ENCODE peak calls at places on chromosomes 2 and 18, in four cellular contexts. X is colonic mucosa, L is upper lobe of right lung, O is A673. Q is an unnamed sample.
A peak's percentile ranks its signal among the peaks of the same experiment; 100 is the strongest.

GRCh38 chr2:212894026-212894425 is 257.4 kb downstream of the IKZF2 start:
- DNase-seq in X (no peak), L (no peak), O (no peak), Q (no peak)

GRCh38 chr2:42392191-42392590 is 31.2 kb upstream of the COX7A2L start:
- DNase-seq in X (no peak), L (no peak), O (no peak), Q (no peak)

GRCh38 chr2:101223814-101224231 is 28.9 kb upstream of the CNOT11 start:
- DNase-seq in X (no peak), L (no peak), O (no peak), Q (no peak)

GRCh38 chr2:55165567-55165966 is 66.5 kb downstream of the CLHC1 start:
- DNase-seq in X (no peak), L (no peak), O (no peak), Q (no peak)

GRCh38 chr2:16194096-16194390 is 253.7 kb downstream of the MYCN start:
- DNase-seq in X (no peak), L (no peak), O (no peak), Q (no peak)

GRCh38 chr2:78061301-78061700 is 539.1 kb upstream of the LRRTM4 start:
- DNase-seq in X (no peak), L (no peak), O (no peak), Q (no peak)

GRCh38 chr18:8699948-8700347 is 5.4 kb upstream of the MTCL1 start:
- DNase-seq in X (no peak), L (no peak), O (no peak), Q (no peak)

GRCh38 chr2:104872034-104872865 is 18.3 kb downstream of the POU3F3 start:
- DNase-seq in X (no peak), L (no peak), O (peak; percentile 31), Q (no peak)

GRCh38 chr18:72075040-72075439 is 469.1 kb downstream of the CBLN2 start:
- DNase-seq in X (no peak), L (no peak), O (no peak), Q (no peak)

GRCh38 chr2:10448208-10448645 is at the start of gene ODC1:
- DNase-seq in X (peak; percentile 96), L (peak; percentile 99), O (peak; percentile 97), Q (peak; percentile 12)

GRCh38 chr2:150426315-150426714 is 61.2 kb downstream of the RND3 start:
- DNase-seq in X (no peak), L (no peak), O (no peak), Q (no peak)

GRCh38 chr2:119753041-119753929 is 6.4 kb upstream of the PTPN4 start:
- DNase-seq in X (peak; percentile 27), L (no peak), O (peak; percentile 75), Q (no peak)

GRCh38 chr2:237452846-237453245 is 34.2 kb upstream of the MLPH start:
- DNase-seq in X (no peak), L (no peak), O (no peak), Q (no peak)

GRCh38 chr2:68889500-68889899 is 18.3 kb upstream of the BMP10 start:
- DNase-seq in X (no peak), L (no peak), O (peak; percentile 40), Q (no peak)

GRCh38 chr2:64232266-64232665 is 88.0 kb upstream of the PELI1 start:
- DNase-seq in X (no peak), L (no peak), O (no peak), Q (no peak)

GRCh38 chr2:62304429-62305417 is 108.8 kb downstream of the B3GNT2 start:
- DNase-seq in X (peak; percentile 86), L (peak; percentile 83), O (peak; percentile 96), Q (no peak)

GRCh38 chr18:47380153-47380552 is 128.7 kb upstream of the SKOR2 start:
- DNase-seq in X (no peak), L (no peak), O (no peak), Q (no peak)

GRCh38 chr2:28393115-28393836 is 618 bp downstream of the FOSL2 start:
- DNase-seq in X (peak; percentile 67), L (peak; percentile 87), O (peak; percentile 64), Q (no peak)

GRCh38 chr2:210620456-210620855 is 64.1 kb downstream of the CPS1 start:
- DNase-seq in X (no peak), L (no peak), O (peak; percentile 52), Q (no peak)
- H3K27ac ChIP-seq in X (no peak overlapping the region), L (no peak overlapping the region), O (no peak overlapping the region), Q (no peak overlapping the region)

GRCh38 chr2:218229851-218230250 is 12.9 kb downstream of the ARPC2 start:
- DNase-seq in X (peak; percentile 43), L (no peak), O (peak; percentile 64), Q (no peak)
- H3K27ac ChIP-seq in X (peak overlapping the region; percentile 67), L (peak overlapping the region; percentile 24), O (peak overlapping the region; percentile 96), Q (peak overlapping the region; percentile 95)

GRCh38 chr18:50654658-50655550 is 95.0 kb downstream of the MAPK4 start:
- DNase-seq in X (no peak), L (no peak), O (no peak), Q (no peak)

GRCh38 chr18:50654211-50654610 is 94.3 kb downstream of the MAPK4 start:
- DNase-seq in X (no peak), L (no peak), O (no peak), Q (no peak)

GRCh38 chr18:50658601-50659000 is 98.7 kb downstream of the MAPK4 start:
- DNase-seq in X (no peak), L (no peak), O (no peak), Q (no peak)

GRCh38 chr18:50656841-50657470 is 97.1 kb downstream of the MAPK4 start:
- DNase-seq in X (no peak), L (no peak), O (no peak), Q (no peak)

DNA sequence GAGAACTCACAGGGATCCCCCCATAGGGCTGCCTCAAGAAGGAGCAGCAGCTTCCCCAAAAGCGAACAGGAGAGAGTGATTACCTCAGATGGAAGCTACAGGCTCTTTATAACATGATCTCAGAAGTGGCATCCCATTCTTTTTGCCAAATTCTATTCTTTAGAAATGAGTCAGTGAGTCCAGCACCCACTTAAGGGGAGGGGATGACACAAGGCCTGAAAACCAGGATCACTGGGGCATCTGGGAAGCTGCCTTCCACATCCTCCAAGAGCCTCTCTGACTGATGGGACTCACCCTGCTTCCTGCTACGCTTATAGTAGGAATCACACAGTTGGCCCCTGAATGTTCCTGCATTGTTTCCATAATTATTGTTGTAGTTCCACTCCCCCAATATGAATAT is 96.5 kb downstream of the MAPK4 start:
- DNase-seq in X (no peak), L (no peak), O (no peak), Q (no peak)
- H3K27ac ChIP-seq in X (no peak overlapping the region), L (no peak overlapping the region), O (no peak overlapping the region), Q (no peak overlapping the region)

GRCh38 chr2:159903404-159904126 is 105.6 kb upstream of the CD302 start:
- DNase-seq in X (peak; percentile 68), L (no peak), O (peak; percentile 21), Q (no peak)

GRCh38 chr2:159904127-159904564 is 106.1 kb upstream of the CD302 start:
- DNase-seq in X (peak; percentile 37), L (peak; percentile 75), O (no peak), Q (no peak)

GRCh38 chr2:159905901-159906300 is 107.9 kb upstream of the CD302 start:
- DNase-seq in X (no peak), L (no peak), O (no peak), Q (no peak)

GRCh38 chr2:159906315-159906714 is 108.3 kb upstream of the CD302 start:
- DNase-seq in X (peak; percentile 50), L (no peak), O (no peak), Q (no peak)

GRCh38 chr2:159904565-159905281 is 106.7 kb upstream of the CD302 start:
- DNase-seq in X (peak; percentile 91), L (peak; percentile 91), O (no peak), Q (no peak)
- H3K27ac ChIP-seq in X (peak within 1 kb of the TSS; percentile 86), L (peak within 1 kb of the TSS; percentile 44), O (no peak within 1 kb of the TSS), Q (no peak within 1 kb of the TSS)

DNA sequence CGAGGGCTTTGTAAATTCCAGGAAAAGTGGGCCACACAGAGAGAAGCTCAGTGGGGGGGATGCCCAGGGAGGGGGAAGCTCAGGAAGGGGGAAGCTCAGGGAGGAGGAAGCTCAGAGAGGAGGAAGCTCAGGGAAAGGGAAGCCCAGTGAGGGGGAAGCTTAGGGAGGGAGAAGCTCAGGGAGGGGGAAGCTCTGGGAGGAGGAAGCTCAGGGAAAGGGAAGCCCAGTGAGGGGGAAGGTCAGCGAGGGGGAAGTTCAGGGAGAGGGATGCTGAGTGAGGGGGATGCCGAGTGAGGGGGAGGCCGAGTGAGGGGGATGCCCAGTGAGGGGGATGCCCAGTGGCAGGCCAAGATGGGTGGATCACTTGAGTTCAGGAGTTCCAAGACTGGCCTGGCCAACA is 821 bp upstream of the CHRNG start:
- DNase-seq in X (no peak), L (peak; percentile 60), O (no peak), Q (no peak)
- H3K27ac ChIP-seq in X (no peak overlapping the region), L (no peak overlapping the region), O (no peak overlapping the region), Q (no peak overlapping the region)

GRCh38 chr2:7588295-7588694 is 671.1 kb downstream of the RNF144A start:
- DNase-seq in X (no peak), L (no peak), O (peak; percentile 63), Q (no peak)

GRCh38 chr2:7584017-7584416 is 666.8 kb downstream of the RNF144A start:
- DNase-seq in X (no peak), L (no peak), O (no peak), Q (no peak)

GRCh38 chr2:7592618-7593140 is 675.5 kb downstream of the RNF144A start:
- DNase-seq in X (no peak), L (no peak), O (no peak), Q (no peak)

GRCh38 chr2:7586898-7587297 is 669.7 kb downstream of the RNF144A start:
- DNase-seq in X (no peak), L (no peak), O (no peak), Q (no peak)
- H3K27ac ChIP-seq in X (no peak overlapping the region), L (no peak overlapping the region), O (no peak overlapping the region), Q (no peak overlapping the region)

DNA sequence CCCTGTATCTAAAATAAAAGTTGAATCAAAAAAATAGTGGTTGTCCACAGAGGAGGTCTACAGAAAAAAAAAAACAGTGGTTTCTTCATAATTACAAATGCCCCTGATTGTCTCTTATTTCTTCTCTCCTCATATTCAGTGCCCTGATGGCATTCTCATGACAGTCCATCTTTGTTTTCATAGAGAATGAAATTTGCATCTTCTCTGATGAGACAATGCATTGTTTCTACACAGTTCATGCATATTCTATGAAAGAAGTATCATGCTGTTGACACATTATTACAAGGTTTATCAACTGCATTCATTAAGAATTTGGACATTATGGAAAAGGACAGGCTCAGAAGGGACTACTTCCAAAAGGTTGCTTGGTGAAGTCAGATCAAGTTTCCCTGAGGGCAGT is 59.5 kb downstream of the LHCGR start:
- DNase-seq in X (no peak), L (no peak), O (no peak), Q (no peak)
- H3K27ac ChIP-seq in X (no peak overlapping the region), L (no peak overlapping the region), O (no peak overlapping the region), Q (no peak overlapping the region)

GRCh38 chr2:207847098-207847806 is 77.5 kb upstream of the FZD5 start:
- DNase-seq in X (no peak), L (no peak), O (no peak), Q (no peak)
- H3K27ac ChIP-seq in X (peak overlapping the region; percentile 82), L (peak overlapping the region; percentile 21), O (no peak overlapping the region), Q (peak overlapping the region; percentile 22)

GRCh38 chr2:20619624-20620024 is 31.3 kb downstream of the HS1BP3 start:
- DNase-seq in X (no peak), L (peak; percentile 49), O (no peak), Q (no peak)

GRCh38 chr2:20620271-20620681 is 30.6 kb downstream of the HS1BP3 start:
- DNase-seq in X (no peak), L (peak; percentile 42), O (no peak), Q (no peak)

GRCh38 chr2:20621366-20622295 is 29.3 kb downstream of the HS1BP3 start:
- DNase-seq in X (no peak), L (peak; percentile 57), O (no peak), Q (no peak)

GRCh38 chr2:20622296-20622686 is 28.6 kb downstream of the HS1BP3 start:
- DNase-seq in X (no peak), L (peak; percentile 32), O (no peak), Q (no peak)

GRCh38 chr2:20620696-20621365 is 30.1 kb downstream of the HS1BP3 start:
- DNase-seq in X (no peak), L (peak; percentile 54), O (no peak), Q (no peak)
- H3K27ac ChIP-seq in X (no peak overlapping the region), L (peak overlapping the region; percentile 11), O (no peak overlapping the region), Q (no peak overlapping the region)